ENCODE peak calls at places on chromosomes 16 and 17, in six cellular contexts. N is HTR-8/SVneo; B is amygdala; D is stimulated activated CD4-positive, alpha-beta T cell treated with anti-CD3 and anti-CD28 coated beads, Interleukin-12 subunit alpha, Interleukin-12 subunit beta, amount 100 ng/mL, for 48 hours; X is activated T-helper 1 cell treated with anti-CD3 and anti-CD28 coated beads, Interleukin-2, amount 50 U/mL, for 16 hours; E is ascending aorta. T is an unnamed sample.

GRCh38 chr17:14753383-14753782 is 452.5 kb downstream of the HS3ST3B1 start:
- DNase-seq in N (no peak), B (no peak), D (no peak), X (no peak), E (no peak), T (no peak)

GRCh38 chr17:36188891-36189306 is 7.7 kb downstream of the CCL3L1 start:
- DNase-seq in N (no peak), B (no peak), D (no peak), X (no peak), E (peak), T (no peak)

GRCh38 chr16:80982646-80983045 is 24.0 kb downstream of the CMC2 start:
- DNase-seq in N (no peak), B (no peak), D (no peak), X (no peak), E (no peak), T (no peak)

GRCh38 chr17:46160169-46160568 is 33.1 kb downstream of the KANSL1 start:
- DNase-seq in N (no peak), B (no peak), D (no peak), X (no peak), E (no peak), T (no peak)

GRCh38 chr17:19812407-19812806 is 55.3 kb downstream of the ULK2 start:
- DNase-seq in N (no peak), B (no peak), D (no peak), X (no peak), E (no peak), T (no peak)

GRCh38 chr17:38602453-38602852 is 3.3 kb downstream of the SRCIN1 start:
- DNase-seq in N (no peak), B (no peak), D (no peak), X (no peak), E (no peak), T (no peak)

GRCh38 chr17:39231587-39232551 is 6.1 kb upstream of the STAC2 start:
- DNase-seq in N (peak), B (no peak), D (no peak), X (peak), E (no peak), T (peak)

GRCh38 chr17:40645291-40645690 is 2.3 kb downstream of the SMARCE1 start:
- DNase-seq in N (no peak), B (no peak), D (no peak), X (no peak), E (no peak), T (no peak)